ENCODE peak calls at places on chromosomes 11 and 22, in five cellular contexts. One of them, this sample, is unnamed. For H3K4me1, the result is how much of the 10 kb centered on the place peaks cover.

GRCh38 chr11:64457416-64458010 is 98.6 kb downstream of the RPS6KA4 start:
- DNase-seq in testis: no peak
- DNase-seq in sigmoid colon: peak
- DNase-seq in body of pancreas: no peak
- DNase-seq in adrenal gland: no peak
- DNase-seq in this sample: peak

GRCh38 chr22:39214383-39215069 is 30.3 kb downstream of the PDGFB start:
- DNase-seq in body of pancreas: no peak
- DNase-seq in testis: no peak
- DNase-seq in adrenal gland: no peak
- DNase-seq in sigmoid colon: no peak
- DNase-seq in this sample: peak

GRCh38 chr22:39960791-39961746 is 872 bp downstream of the TMA7B start:
- DNase-seq in testis: no peak
- DNase-seq in sigmoid colon: no peak
- DNase-seq in adrenal gland: no peak
- DNase-seq in body of pancreas: peak
- DNase-seq in this sample: peak

GRCh38 chr11:107999759-108000455 is 8.8 kb upstream of the CUL5 start:
- DNase-seq in sigmoid colon: no peak
- DNase-seq in adrenal gland: no peak
- DNase-seq in body of pancreas: peak
- DNase-seq in testis: no peak
- DNase-seq in this sample: no peak

GRCh38 chr11:114796954-114797721 is 118.8 kb downstream of the NXPE2 start:
- DNase-seq in sigmoid colon: no peak
- DNase-seq in adrenal gland: no peak
- DNase-seq in body of pancreas: no peak
- DNase-seq in testis: no peak
- DNase-seq in this sample: no peak

GRCh38 chr11:13993096-13993760 is 30.7 kb downstream of the SPON1 start:
- DNase-seq in body of pancreas: no peak
- DNase-seq in sigmoid colon: no peak
- DNase-seq in testis: no peak
- DNase-seq in adrenal gland: no peak
- DNase-seq in this sample: no peak

GRCh38 chr22:31291403-31291715 is 929 bp downstream of the PIK3IP1 start:
- DNase-seq in adrenal gland: no peak
- DNase-seq in body of pancreas: no peak
- DNase-seq in testis: no peak
- DNase-seq in sigmoid colon: no peak
- DNase-seq in this sample: no peak

GRCh38 chr11:102226702-102227101 is 90.6 kb upstream of the BIRC3 start:
- DNase-seq in sigmoid colon: no peak
- DNase-seq in adrenal gland: peak
- DNase-seq in body of pancreas: no peak
- DNase-seq in testis: no peak
- DNase-seq in this sample: no peak

GRCh38 chr22:40348025-40348658 is 1.8 kb downstream of the ADSL start:
- DNase-seq in testis: peak
- DNase-seq in sigmoid colon: no peak
- DNase-seq in body of pancreas: peak
- DNase-seq in adrenal gland: peak
- DNase-seq in this sample: peak

GRCh38 chr22:38260760-38261477 is 11.9 kb downstream of the TMEM184B start:
- DNase-seq in testis: no peak
- DNase-seq in body of pancreas: no peak
- DNase-seq in sigmoid colon: no peak
- DNase-seq in adrenal gland: no peak
- DNase-seq in this sample: no peak

GRCh38 chr11:126121316-126121715 is 58.6 kb upstream of the CDON start:
- DNase-seq in testis: no peak
- DNase-seq in body of pancreas: no peak
- DNase-seq in adrenal gland: no peak
- DNase-seq in sigmoid colon: no peak
- DNase-seq in this sample: no peak

DNA sequence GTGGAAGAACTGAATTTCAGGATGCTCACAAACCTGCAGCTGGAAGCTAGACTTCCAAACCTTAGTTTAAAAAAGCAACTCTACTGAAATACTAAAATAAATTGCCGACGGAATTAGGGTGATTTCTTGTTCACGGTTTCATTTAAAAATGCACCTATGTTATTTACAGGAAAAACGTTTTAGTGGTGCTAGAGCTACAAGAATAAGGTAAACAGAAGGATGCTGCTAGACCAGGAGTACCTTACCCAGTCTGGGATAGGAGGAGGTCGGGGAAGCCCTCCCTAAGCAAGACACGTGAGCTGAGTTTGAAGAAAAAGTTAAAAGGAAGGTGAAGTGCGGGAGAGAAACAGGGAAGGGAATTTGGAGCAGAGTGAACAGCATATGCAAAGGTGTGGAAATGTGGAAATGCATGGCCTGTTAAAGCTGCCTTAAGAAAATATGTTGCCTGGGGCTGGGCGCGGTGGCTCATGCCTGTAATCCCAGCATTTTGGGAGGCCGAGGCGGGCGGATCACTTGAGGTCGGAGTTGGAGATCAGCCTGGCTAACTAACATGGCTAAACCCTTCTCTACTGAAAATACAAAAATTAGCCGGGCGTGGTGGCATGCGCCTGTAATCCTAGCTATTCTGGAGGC is 1.4 kb upstream of the FTH1 start:
- DNase-seq in body of pancreas: no peak
- DNase-seq in testis: no peak
- DNase-seq in sigmoid colon: peak
- DNase-seq in adrenal gland: peak
- DNase-seq in this sample: peak
- H3K4me1 ChIP-seq in body of pancreas: half or more
- H3K4me1 ChIP-seq in testis: under half
- H3K4me1 ChIP-seq in sigmoid colon: half or more
- H3K4me1 ChIP-seq in adrenal gland: half or more
- H3K4me1 ChIP-seq in this sample: half or more

GRCh38 chr11:61293869-61294716 is 1.0 kb downstream of the VWCE start:
- DNase-seq in sigmoid colon: peak
- DNase-seq in testis: peak
- DNase-seq in body of pancreas: peak
- DNase-seq in adrenal gland: peak
- DNase-seq in this sample: peak

GRCh38 chr11:61297341-61297740 is 2.2 kb upstream of the VWCE start:
- DNase-seq in body of pancreas: no peak
- DNase-seq in sigmoid colon: no peak
- DNase-seq in testis: no peak
- DNase-seq in adrenal gland: no peak
- DNase-seq in this sample: peak

GRCh38 chr11:61297741-61298140 is 2.6 kb upstream of the VWCE start:
- DNase-seq in adrenal gland: peak
- DNase-seq in body of pancreas: peak
- DNase-seq in testis: peak
- DNase-seq in sigmoid colon: peak
- DNase-seq in this sample: peak

GRCh38 chr11:61295596-61295926 is 445 bp upstream of the VWCE start:
- DNase-seq in adrenal gland: no peak
- DNase-seq in body of pancreas: peak
- DNase-seq in sigmoid colon: no peak
- DNase-seq in testis: no peak
- DNase-seq in this sample: peak

GRCh38 chr11:61294717-61295595 is at the start of gene VWCE:
- DNase-seq in adrenal gland: peak
- DNase-seq in body of pancreas: peak
- DNase-seq in testis: peak
- DNase-seq in sigmoid colon: peak
- DNase-seq in this sample: peak
- TF ChIP-seq POLR2A in adrenal gland: no peak
- TF ChIP-seq POLR2A in body of pancreas: peak
- TF ChIP-seq POLR2A in testis: no peak
- TF ChIP-seq POLR2A in sigmoid colon: no peak
- TF ChIP-seq POLR2A in this sample: no peak

GRCh38 chr11:75145972-75146519 is 4.9 kb upstream of the SLCO2B1 start:
- DNase-seq in testis: no peak
- DNase-seq in adrenal gland: no peak
- DNase-seq in body of pancreas: no peak
- DNase-seq in sigmoid colon: no peak
- DNase-seq in this sample: no peak
- H3K4me1 ChIP-seq in testis: under half
- H3K4me1 ChIP-seq in adrenal gland: under half
- H3K4me1 ChIP-seq in body of pancreas: under half
- H3K4me1 ChIP-seq in sigmoid colon: under half
- H3K4me1 ChIP-seq in this sample: under half

DNA sequence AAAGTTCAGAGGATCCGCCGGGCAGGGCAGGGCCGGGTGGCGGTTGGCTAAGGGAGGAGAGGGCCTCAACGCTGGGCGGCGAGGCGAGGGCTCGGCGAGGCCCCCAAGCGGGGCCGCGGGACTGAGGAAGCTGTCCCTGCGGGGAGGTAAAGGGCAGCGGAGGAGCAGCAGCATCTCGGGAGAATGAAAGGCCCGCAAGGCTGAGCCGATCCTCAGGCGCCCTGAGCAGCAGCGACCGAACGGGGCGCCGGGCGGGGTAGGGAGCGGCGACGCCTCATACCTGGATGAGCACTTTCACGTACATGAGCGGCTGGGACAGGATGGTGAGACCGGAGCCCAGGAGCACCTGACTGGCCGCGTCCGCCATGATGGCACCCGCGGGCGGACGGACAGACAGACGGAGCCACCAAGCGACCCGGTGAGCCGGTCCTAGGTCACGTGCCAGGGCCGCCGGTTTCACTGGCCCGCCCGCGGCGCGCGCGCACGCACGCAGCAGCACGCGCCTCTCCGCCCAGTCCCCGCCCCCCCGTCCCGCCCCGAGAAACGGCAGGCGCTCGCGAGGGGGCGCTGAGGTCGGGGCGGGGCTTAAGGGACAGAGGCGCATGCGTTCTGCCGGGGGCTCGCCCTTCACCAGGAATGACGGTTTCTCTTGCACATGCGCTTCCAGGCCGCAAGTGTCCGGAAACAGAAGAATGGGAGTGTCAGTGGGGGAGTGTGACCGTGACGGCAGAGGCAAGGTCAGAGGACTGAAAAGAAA is at the start of gene MTCH2:
- DNase-seq in sigmoid colon: peak
- DNase-seq in body of pancreas: peak
- DNase-seq in adrenal gland: peak
- DNase-seq in testis: peak
- DNase-seq in this sample: peak
- TF ChIP-seq POLR2A in sigmoid colon: peak
- TF ChIP-seq POLR2A in body of pancreas: peak
- TF ChIP-seq POLR2A in adrenal gland: peak
- TF ChIP-seq POLR2A in testis: peak
- TF ChIP-seq POLR2A in this sample: no peak

DNA sequence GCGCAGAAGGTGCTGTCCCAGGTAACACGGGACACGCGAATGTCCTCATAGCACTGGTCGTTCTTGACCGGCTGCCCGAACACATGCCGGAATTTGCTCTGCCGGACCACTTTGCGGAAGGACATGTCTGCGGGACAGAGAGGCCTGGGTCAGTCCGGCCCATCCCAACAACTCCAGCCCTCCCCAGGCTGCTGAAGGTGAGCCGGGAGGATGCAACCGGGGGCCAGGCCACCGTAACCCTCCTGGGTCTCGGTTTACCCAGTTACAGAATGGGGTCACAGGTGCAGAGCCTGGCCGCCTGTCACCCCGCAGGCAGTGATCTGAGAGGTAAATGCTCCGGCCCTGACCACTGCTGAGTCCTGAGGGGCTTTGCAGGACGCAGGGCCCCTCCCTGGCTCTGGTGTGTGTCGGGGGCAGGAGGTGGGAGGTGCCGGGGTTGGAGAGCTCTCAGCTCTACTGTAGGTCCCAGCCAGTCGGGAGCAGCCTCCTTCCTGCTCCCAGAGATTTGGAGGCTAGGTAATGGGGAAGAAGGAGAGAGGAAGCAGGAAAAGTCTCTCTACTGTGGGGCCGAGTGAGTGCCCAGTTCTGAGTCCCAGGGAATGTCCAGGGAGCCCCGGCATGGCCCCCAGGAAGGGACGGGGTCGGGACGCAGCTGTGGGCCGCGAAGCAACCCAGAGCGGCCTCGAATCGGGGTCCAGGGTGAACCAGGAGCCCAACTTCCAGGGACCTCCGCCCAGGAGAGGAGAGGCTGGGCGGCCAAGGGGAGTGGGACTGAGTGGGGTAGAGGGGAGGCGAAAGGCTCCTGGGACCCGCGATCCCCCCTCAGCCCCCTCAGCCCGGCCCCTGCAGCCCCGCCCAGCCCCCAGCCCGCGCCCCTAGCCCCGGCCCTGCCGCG is 525 bp downstream of the CORO1B start:
- DNase-seq in adrenal gland: no peak
- DNase-seq in body of pancreas: no peak
- DNase-seq in testis: no peak
- DNase-seq in sigmoid colon: no peak
- DNase-seq in this sample: peak
- H3K4me1 ChIP-seq in adrenal gland: under half
- H3K4me1 ChIP-seq in body of pancreas: under half
- H3K4me1 ChIP-seq in testis: under half
- H3K4me1 ChIP-seq in sigmoid colon: under half
- H3K4me1 ChIP-seq in this sample: half or more

GRCh38 chr22:24536089-24536488 is 18.8 kb downstream of the GUCD1 start:
- DNase-seq in sigmoid colon: no peak
- DNase-seq in testis: no peak
- DNase-seq in body of pancreas: no peak
- DNase-seq in adrenal gland: no peak
- DNase-seq in this sample: no peak
- TF ChIP-seq POLR2A in sigmoid colon: no peak
- TF ChIP-seq POLR2A in testis: no peak
- TF ChIP-seq POLR2A in body of pancreas: no peak
- TF ChIP-seq POLR2A in adrenal gland: no peak
- TF ChIP-seq POLR2A in this sample: no peak

GRCh38 chr22:36193171-36193570 is 8.4 kb downstream of the APOL4 start:
- DNase-seq in sigmoid colon: no peak
- DNase-seq in adrenal gland: no peak
- DNase-seq in testis: no peak
- DNase-seq in body of pancreas: no peak
- DNase-seq in this sample: no peak
- H3K4me1 ChIP-seq in sigmoid colon: under half
- H3K4me1 ChIP-seq in adrenal gland: under half
- H3K4me1 ChIP-seq in testis: under half
- H3K4me1 ChIP-seq in body of pancreas: under half
- H3K4me1 ChIP-seq in this sample: under half